ENCODE peak calls at places on chromosomes 16 and 17, in six cellular contexts. S is AG08396, P is omental fat pad, H is right cardiac atrium, C is LHCN-M2, R is kidney. J is an unnamed sample.

GRCh38 chr17:81223758-81224122 is 975 bp upstream of the CEP131 start:
- DNase-seq in S (no peak), P (no peak), H (peak; percentile 57), C (no peak), R (no peak), J (no peak)

GRCh38 chr16:50311134-50311528 is 44.8 kb downstream of the ADCY7 start:
- DNase-seq in S (no peak), P (no peak), H (no peak), C (no peak), R (peak; percentile 41), J (no peak)

GRCh38 chr16:23453338-23454052 is 506 bp upstream of the COG7 start:
- DNase-seq in S (no peak), P (no peak), H (no peak), C (no peak), R (no peak), J (no peak)

GRCh38 chr16:72857841-72858594 is 189.9 kb downstream of the ZFHX3 start:
- DNase-seq in S (no peak), P (no peak), H (no peak), C (no peak), R (no peak), J (no peak)

GRCh38 chr17:59331929-59332889 is 754 bp downstream of the YPEL2 start:
- DNase-seq in S (peak; percentile 46), P (peak; percentile 25), H (peak; percentile 89), C (no peak), R (peak; percentile 89), J (no peak)

GRCh38 chr16:78235168-78235800 is 135.8 kb downstream of the WWOX start:
- DNase-seq in S (peak; percentile 63), P (peak; percentile 31), H (peak; percentile 84), C (peak; percentile 57), R (peak; percentile 79), J (no peak)

GRCh38 chr17:39001703-39002637 is 34.8 kb upstream of the FBXO47 start:
- DNase-seq in S (peak; percentile 67), P (peak; percentile 54), H (peak; percentile 93), C (peak; percentile 74), R (peak; percentile 91), J (peak; percentile 43)

GRCh38 chr16:69465083-69465721 is 40.8 kb downstream of the CYB5B start:
- DNase-seq in S (no peak), P (no peak), H (no peak), C (peak; percentile 12), R (no peak), J (no peak)

GRCh38 chr16:81649561-81649960 is 129.5 kb upstream of the PLCG2 start:
- DNase-seq in S (no peak), P (no peak), H (no peak), C (no peak), R (no peak), J (no peak)

GRCh38 chr16:22886908-22887307 is 72.9 kb downstream of the HS3ST2 start:
- DNase-seq in S (no peak), P (no peak), H (no peak), C (no peak), R (no peak), J (no peak)

GRCh38 chr16:3356118-3356517 is 429 bp downstream of the OR2C1 start:
- DNase-seq in S (no peak), P (no peak), H (no peak), C (no peak), R (no peak), J (no peak)

GRCh38 chr17:51275381-51275780 is 15.0 kb downstream of the UTP18 start:
- DNase-seq in S (peak; percentile 44), P (no peak), H (no peak), C (peak; percentile 75), R (no peak), J (peak; percentile 63)

GRCh38 chr16:77674888-77675287 is 47.4 kb upstream of the NUDT7 start:
- DNase-seq in S (peak; percentile 29), P (no peak), H (no peak), C (no peak), R (no peak), J (no peak)

GRCh38 chr17:56009795-56010715 is 143.2 kb upstream of the ANKFN1 start:
- DNase-seq in S (no peak), P (no peak), H (no peak), C (peak; percentile 99), R (no peak), J (no peak)

GRCh38 chr17:15293558-15293957 is 28.4 kb upstream of the PMP22 start:
- DNase-seq in S (no peak), P (no peak), H (no peak), C (no peak), R (no peak), J (no peak)

GRCh38 chr17:68378202-68379149 is 78.8 kb downstream of the WIPI1 start:
- DNase-seq in S (peak; percentile 86), P (peak; percentile 73), H (peak; percentile 98), C (peak; percentile 82), R (peak; percentile 98), J (peak; percentile 75)

GRCh38 chr17:42055496-42055895 is 5.1 kb upstream of the C17orf113 start:
- DNase-seq in S (no peak), P (no peak), H (no peak), C (no peak), R (no peak), J (no peak)

GRCh38 chr16:59892376-59892775 is 1158.3 kb upstream of the GOT2 start:
- DNase-seq in S (no peak), P (no peak), H (no peak), C (no peak), R (no peak), J (no peak)

GRCh38 chr17:63378411-63379076 is 67.6 kb downstream of the CYB561 start:
- DNase-seq in S (no peak), P (no peak), H (no peak), C (no peak), R (no peak), J (no peak)

GRCh38 chr16:53893731-53894435 is 189.9 kb downstream of the FTO start:
- DNase-seq in S (peak; percentile 50), P (no peak), H (no peak), C (peak; percentile 69), R (no peak), J (peak; percentile 48)

GRCh38 chr16:57873218-57873617 is 70.9 kb upstream of the KIFC3 start:
- DNase-seq in S (no peak), P (no peak), H (no peak), C (no peak), R (no peak), J (no peak)

GRCh38 chr17:29111816-29112499 is 68.2 kb downstream of the MYO18A start:
- DNase-seq in S (peak; percentile 84), P (peak; percentile 65), H (peak; percentile 89), C (peak; percentile 71), R (no peak), J (no peak)

GRCh38 chr17:64781394-64781793 is 119.3 kb upstream of the SMURF2 start:
- DNase-seq in S (peak; percentile 36), P (no peak), H (peak; percentile 86), C (no peak), R (peak; percentile 89), J (no peak)

GRCh38 chr17:66847704-66848103 is 12.8 kb downstream of the CACNG5 start:
- DNase-seq in S (no peak), P (no peak), H (peak; percentile 11), C (no peak), R (no peak), J (no peak)

GRCh38 chr17:72976971-72977767 is 115.3 kb downstream of the SLC39A11 start:
- DNase-seq in S (peak; percentile 91), P (no peak), H (peak; percentile 78), C (peak; percentile 86), R (no peak), J (peak; percentile 31)

J was measured in amniotic stem cell.